ENCODE peak calls at places on chromosome 12, in five cellular contexts. J is dermis blood vessel endothelial cell, H is AG09309, V is GM06990, W is AG08396. E is an unnamed sample.

GRCh38 chr12:23980826-23981225 is 31.4 kb upstream of the SOX5 start:
- DNase-seq in J (no peak), H (no peak), V (no peak), W (no peak), E (no peak)

GRCh38 chr12:11949738-11950403 is 120.9 kb upstream of the BCL2L14 start:
- DNase-seq in J (no peak), H (no peak), V (no peak), W (no peak), E (no peak)

GRCh38 chr12:91316825-91317224 is 134.2 kb upstream of the DCN start:
- DNase-seq in J (no peak), H (no peak), V (no peak), W (no peak), E (no peak)

GRCh38 chr12:45165284-45165683 is 50.6 kb upstream of the ANO6 start:
- DNase-seq in J (no peak), H (no peak), V (no peak), W (no peak), E (no peak)

GRCh38 chr12:11171953-11172675 is 1.1 kb downstream of the SMIM10L1 start:
- DNase-seq in J (peak), H (no peak), V (no peak), W (peak), E (no peak)

GRCh38 chr12:102427542-102427923 is 52.8 kb downstream of the IGF1 start:
- DNase-seq in J (no peak), H (no peak), V (no peak), W (no peak), E (no peak)

GRCh38 chr12:125162489-125163028 is 97.3 kb downstream of the AACS start:
- DNase-seq in J (no peak), H (no peak), V (no peak), W (no peak), E (no peak)

GRCh38 chr12:124868252-124868965 is 4.7 kb upstream of the SCARB1 start:
- DNase-seq in J (no peak), H (no peak), V (no peak), W (no peak), E (no peak)

GRCh38 chr12:47903927-47904646 is 707 bp downstream of the VDR start:
- DNase-seq in J (peak), H (peak), V (no peak), W (peak), E (no peak)